ENCODE peak calls at places on chromosomes 2 and 18, in seven cellular contexts. M is neural progenitor cell, Y is IMR-90, I is SK-N-SH, L is OCI-LY7, V is A549, G is GM23248. N is an unnamed sample.

GRCh38 chr18:12621737-12622306 is 36.1 kb downstream of the SPIRE1 start:
- DNase-seq in M (no peak), Y (peak), I (no peak), L (no peak), V (no peak), G (peak), N (no peak)

GRCh38 chr2:42844901-42845685 is 52.7 kb upstream of the HAAO start:
- DNase-seq in M (no peak), Y (peak), I (no peak), L (no peak), V (no peak), G (peak), N (no peak)

GRCh38 chr2:231191896-231192872 is 6.2 kb upstream of the ARMC9 start:
- DNase-seq in M (peak), Y (peak), I (peak), L (peak), V (peak), G (peak), N (no peak)

GRCh38 chr2:171383141-171383540 is 50.6 kb downstream of the METTL8 start:
- DNase-seq in M (no peak), Y (peak), I (no peak), L (no peak), V (no peak), G (no peak), N (no peak)

GRCh38 chr2:150211164-150211631 is 276.3 kb downstream of the RND3 start:
- DNase-seq in M (no peak), Y (peak), I (no peak), L (no peak), V (no peak), G (peak), N (no peak)

GRCh38 chr2:109636290-109636675 is 22.1 kb downstream of the SOWAHC start:
- DNase-seq in M (no peak), Y (no peak), I (no peak), L (no peak), V (no peak), G (peak), N (no peak)

GRCh38 chr2:40213071-40213470 is 238.8 kb downstream of the SLC8A1 start:
- DNase-seq in M (peak), Y (peak), I (no peak), L (no peak), V (peak), G (peak), N (no peak)

GRCh38 chr2:86563650-86564061 is 413 bp upstream of the CHMP3 start:
- DNase-seq in M (no peak), Y (no peak), I (no peak), L (no peak), V (no peak), G (no peak), N (no peak)

GRCh38 chr2:200655918-200656580 is 70.2 kb downstream of the AOX1 start:
- DNase-seq in M (no peak), Y (peak), I (no peak), L (no peak), V (no peak), G (peak), N (no peak)

GRCh38 chr18:78915446-78916008 is 64.1 kb upstream of the SALL3 start:
- DNase-seq in M (no peak), Y (no peak), I (no peak), L (no peak), V (no peak), G (no peak), N (no peak)

GRCh38 chr2:203549406-203549805 is 14.3 kb upstream of the RAPH1 start:
- DNase-seq in M (no peak), Y (peak), I (no peak), L (no peak), V (no peak), G (peak), N (no peak)

DNA sequence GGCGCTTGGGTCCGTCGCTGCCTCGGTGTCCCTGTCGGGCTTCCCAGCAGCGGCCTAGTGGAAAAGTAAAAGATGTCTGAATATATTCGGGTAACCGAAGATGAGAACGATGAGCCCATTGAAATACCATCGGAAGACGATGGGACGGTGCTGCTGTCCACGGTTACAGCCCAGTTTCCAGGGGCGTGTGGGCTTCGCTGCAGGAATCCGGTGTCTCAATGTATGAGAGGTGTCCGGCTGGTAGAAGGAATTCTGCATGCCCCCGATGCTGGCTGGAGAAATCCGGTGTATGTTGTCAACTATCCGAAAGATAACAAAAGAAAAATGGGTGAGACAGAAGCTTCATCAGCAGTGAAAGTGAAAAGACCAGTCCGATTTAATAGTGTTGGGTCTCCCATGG is 8.0 kb downstream of the HES6 start:
- DNase-seq in M (no peak), Y (no peak), I (no peak), L (no peak), V (no peak), G (no peak), N (no peak)
- H3K4me2 ChIP-seq in M (peak), Y (no peak), I (no peak), L (no peak), V (peak), G (no peak), N (no peak)

GRCh38 chr2:64192570-64193192 is 48.5 kb upstream of the PELI1 start:
- DNase-seq in M (no peak), Y (no peak), I (no peak), L (no peak), V (no peak), G (no peak), N (no peak)
- H3K4me2 ChIP-seq in M (no peak), Y (no peak), I (no peak), L (no peak), V (no peak), G (no peak), N (no peak)

DNA sequence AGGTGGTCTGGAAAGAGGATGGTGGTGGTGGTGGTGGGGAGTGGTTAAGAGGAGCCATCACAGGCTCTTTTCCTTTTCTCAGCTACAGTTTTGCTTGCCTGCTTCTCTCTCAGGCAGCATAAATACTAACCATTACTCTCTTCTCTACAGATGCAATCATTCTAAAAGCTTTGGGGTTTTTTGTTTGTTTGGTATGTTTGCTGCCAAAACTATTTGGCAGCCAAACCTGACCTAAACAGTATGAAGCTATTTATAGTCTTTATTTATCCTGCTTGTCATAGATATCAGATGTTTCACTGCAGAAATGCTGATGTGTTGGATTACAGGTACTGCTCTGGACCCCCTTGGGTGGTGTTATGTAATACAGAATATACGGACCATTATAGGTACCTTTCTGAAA is 15.3 kb downstream of the SIX3 start:
- DNase-seq in M (no peak), Y (no peak), I (no peak), L (no peak), V (no peak), G (no peak), N (no peak)
- H3K4me2 ChIP-seq in M (no peak), Y (no peak), I (no peak), L (no peak), V (no peak), G (no peak), N (no peak)

DNA sequence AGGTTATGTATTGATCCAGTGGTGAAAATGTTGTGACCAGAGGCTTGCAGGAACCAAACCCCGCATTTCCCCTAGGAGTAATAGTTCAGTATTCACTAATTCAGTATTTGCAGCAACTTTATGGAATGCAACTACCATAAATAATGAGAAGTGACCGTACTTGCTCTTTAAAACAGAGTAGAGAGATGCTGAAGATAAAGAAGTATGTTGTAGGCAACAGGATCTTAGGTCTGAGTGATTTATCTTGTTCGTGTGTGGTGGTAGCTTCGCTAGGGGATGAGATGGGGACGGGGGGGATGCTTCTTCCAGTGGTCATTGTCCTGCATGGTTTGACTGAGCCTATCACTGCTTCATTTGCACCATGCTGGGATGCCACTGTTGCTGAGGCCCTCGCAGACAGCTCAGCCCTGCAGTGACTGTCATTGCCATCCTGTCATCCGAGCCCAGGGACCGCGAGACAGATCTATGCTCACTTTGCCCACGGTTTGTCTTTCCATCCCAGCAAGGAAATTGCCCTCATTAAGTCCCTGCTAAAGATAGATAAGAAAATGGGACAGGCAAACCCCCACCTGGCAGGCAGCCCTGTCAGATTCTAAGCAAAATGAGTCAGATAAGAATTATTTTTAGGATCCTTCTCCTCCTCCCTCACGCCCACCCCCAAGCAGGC is 181.3 kb downstream of the CTIF start:
- DNase-seq in M (no peak), Y (peak), I (peak), L (no peak), V (no peak), G (peak), N (no peak)
- H3K4me2 ChIP-seq in M (no peak), Y (peak), I (peak), L (no peak), V (no peak), G (peak), N (no peak)

DNA sequence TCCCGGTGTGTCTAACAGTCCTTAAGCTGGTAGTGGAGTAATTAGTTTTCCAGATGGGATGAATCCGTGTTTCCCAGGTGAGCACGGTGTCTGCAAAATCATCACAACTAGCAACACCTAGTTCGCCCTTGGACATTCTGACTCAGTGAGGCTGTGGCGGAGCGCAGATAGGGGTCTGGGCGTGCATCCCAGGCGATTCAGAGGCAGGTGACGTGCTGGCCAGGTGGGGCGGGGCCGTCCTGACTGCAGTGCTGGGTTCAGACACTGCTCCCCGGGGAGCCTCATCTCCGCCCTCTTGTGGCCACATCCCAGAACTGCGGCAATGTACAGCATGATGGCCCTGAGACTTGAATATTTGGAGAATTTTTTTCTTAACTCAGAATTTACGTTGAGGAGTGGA is 149.4 kb downstream of the MBP start:
- DNase-seq in M (peak), Y (peak), I (peak), L (peak), V (peak), G (peak), N (peak)
- H3K4me2 ChIP-seq in M (peak), Y (peak), I (peak), L (peak), V (peak), G (no peak), N (no peak)

GRCh38 chr2:180695570-180695969 is 284.8 kb upstream of the UBE2E3 start:
- DNase-seq in M (no peak), Y (no peak), I (no peak), L (no peak), V (no peak), G (no peak), N (no peak)

GRCh38 chr2:180692322-180692721 is 288.1 kb upstream of the UBE2E3 start:
- DNase-seq in M (no peak), Y (no peak), I (no peak), L (no peak), V (no peak), G (no peak), N (no peak)

GRCh38 chr2:180698668-180699067 is 281.7 kb upstream of the UBE2E3 start:
- DNase-seq in M (no peak), Y (no peak), I (no peak), L (no peak), V (no peak), G (no peak), N (no peak)

GRCh38 chr2:180694445-180695421 is 285.7 kb upstream of the UBE2E3 start:
- DNase-seq in M (no peak), Y (peak), I (no peak), L (no peak), V (no peak), G (peak), N (no peak)

DNA sequence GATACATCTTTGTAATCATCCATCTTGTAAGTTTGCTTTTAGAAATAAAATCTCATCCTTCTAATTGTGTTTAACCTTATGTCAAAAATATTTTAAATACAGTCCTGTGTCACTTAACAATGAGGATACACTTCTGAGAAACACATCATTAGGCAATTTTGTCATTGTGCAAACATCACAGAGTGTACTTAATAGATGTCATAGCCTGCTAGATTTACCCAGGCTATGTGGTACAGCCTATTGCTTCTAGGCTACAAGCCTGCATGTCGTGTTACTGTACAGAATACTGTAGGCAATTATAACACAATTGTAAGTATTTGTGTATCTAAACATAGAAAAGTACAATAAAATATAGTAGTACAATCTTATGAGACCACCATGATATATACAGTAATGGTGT is 284.4 kb upstream of the UBE2E3 start:
- DNase-seq in M (no peak), Y (no peak), I (no peak), L (no peak), V (no peak), G (no peak), N (no peak)
- H3K4me2 ChIP-seq in M (no peak), Y (no peak), I (no peak), L (no peak), V (no peak), G (peak), N (no peak)

DNA sequence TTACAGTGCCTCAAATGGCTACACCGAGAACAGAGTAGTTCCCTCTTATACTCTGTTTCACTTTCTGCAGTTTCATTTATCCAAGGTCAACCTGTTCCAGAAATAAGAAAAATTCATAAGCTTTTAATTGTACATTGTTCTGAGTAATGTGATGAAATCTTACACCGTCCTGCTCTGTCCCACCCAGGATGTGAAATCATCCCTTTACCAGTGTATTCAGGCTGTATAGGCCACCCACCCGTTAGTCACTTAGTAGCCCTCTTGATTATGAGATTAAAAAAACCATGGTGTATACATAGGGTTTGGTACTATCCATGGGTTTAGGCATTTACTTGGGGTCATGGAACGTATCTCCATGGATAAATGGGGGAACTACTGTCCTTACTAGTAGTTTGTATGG is 29.8 kb downstream of the STARD6 start:
- DNase-seq in M (no peak), Y (no peak), I (no peak), L (no peak), V (no peak), G (no peak), N (no peak)
- H3K4me2 ChIP-seq in M (no peak), Y (no peak), I (no peak), L (no peak), V (no peak), G (no peak), N (no peak)

N was measured in DND-41.